ENCODE peak calls at places on chromosomes 5 and 9, in eight cellular contexts. E is lower leg skin, X is tibial nerve, Y is AG10803, N is HFF-Myc, C is progenitor cell of endocrine pancreas, V is heart left ventricle, D is choroid plexus epithelial cell. Q is an unnamed sample.

GRCh38 chr9:134433101-134433500 is 106.8 kb downstream of the RXRA start:
- DNase-seq in V (no peak), Y (peak; percentile 51), X (no peak), E (no peak), D (peak; percentile 21), C (no peak), N (no peak), Q (peak; percentile 46)

GRCh38 chr9:97773091-97773490 is 76.0 kb upstream of the XPA start:
- DNase-seq in Y (no peak), V (no peak), X (no peak), E (no peak), N (no peak), D (no peak), C (no peak), Q (no peak)

GRCh38 chr5:65262094-65262493 is 219.6 kb downstream of the ADAMTS6 start:
- DNase-seq in D (peak; percentile 15), N (no peak), C (no peak), X (no peak), Y (no peak), V (peak; percentile 29), E (no peak), Q (no peak)

GRCh38 chr5:126732716-126733115 is 44.2 kb upstream of the LMNB1 start:
- DNase-seq in N (no peak), E (no peak), Y (no peak), V (no peak), X (no peak), D (no peak), C (no peak), Q (no peak)

GRCh38 chr5:14218897-14219573 is 75.9 kb downstream of the TRIO start:
- DNase-seq in D (peak; percentile 54), E (no peak), N (no peak), X (no peak), Y (no peak), V (no peak), C (no peak), Q (peak; percentile 28)

GRCh38 chr9:137311171-137311970 is 9.3 kb upstream of the NRARP start:
- DNase-seq in E (peak; percentile 89), V (no peak), C (peak; percentile 21), X (no peak), Y (no peak), D (no peak), N (no peak), Q (no peak)

GRCh38 chr9:18274693-18275092 is 199.3 kb upstream of the ADAMTSL1 start:
- DNase-seq in E (no peak), Y (no peak), C (no peak), N (no peak), V (no peak), X (no peak), D (peak; percentile 65), Q (peak; percentile 19)

GRCh38 chr9:18490591-18491370 is 16.8 kb downstream of the ADAMTSL1 start:
- DNase-seq in E (peak; percentile 89), N (peak; percentile 97), D (peak; percentile 98), V (peak; percentile 34), X (no peak), C (no peak), Y (peak; percentile 100), Q (peak; percentile 99)

GRCh38 chr9:76987594-76988200 is 31.8 kb upstream of the FOXB2 start:
- DNase-seq in E (no peak), X (no peak), N (peak; percentile 12), D (peak; percentile 61), V (no peak), Y (peak; percentile 61), C (no peak), Q (peak; percentile 76)

GRCh38 chr5:128083811-128084227 is 253 bp downstream of the SLC12A2 start:
- DNase-seq in Y (no peak), C (peak; percentile 64), N (no peak), X (no peak), V (no peak), E (no peak), D (peak; percentile 71), Q (peak; percentile 56)

DNA sequence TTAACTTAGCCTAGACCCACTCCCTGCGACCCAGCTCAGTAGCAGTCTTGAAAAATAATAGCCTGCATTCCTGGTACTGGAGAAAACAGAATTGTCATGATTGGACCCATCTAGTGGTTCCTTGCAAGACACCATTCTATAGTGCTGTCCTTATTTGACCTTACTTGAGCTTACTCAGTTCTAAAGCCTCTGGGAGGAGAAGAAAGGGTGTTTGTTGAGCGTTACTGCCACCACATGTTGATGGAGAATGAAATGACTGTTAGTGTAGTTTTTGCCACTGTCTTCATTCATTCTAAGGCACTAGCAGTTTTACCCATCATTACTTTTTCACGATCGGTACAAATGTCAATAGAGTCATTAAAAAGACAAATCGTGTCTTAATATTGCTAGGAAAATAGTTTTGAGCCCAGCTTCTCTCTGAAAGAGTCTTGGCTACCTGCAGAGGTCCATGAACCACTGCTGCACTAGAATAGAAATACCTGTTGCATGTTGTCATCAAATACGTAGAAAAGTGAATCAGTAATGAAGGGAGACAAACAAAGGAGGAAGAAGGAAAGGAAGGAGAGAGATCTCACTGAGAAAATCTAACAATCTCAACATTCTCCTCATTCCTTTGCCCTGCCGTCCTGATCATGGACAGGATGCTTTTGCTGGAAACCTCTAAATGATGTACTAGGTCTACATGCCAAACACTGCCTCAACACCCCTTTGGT is 96.0 kb downstream of the LIX1 start:
- DNase-seq in V (no peak), X (no peak), N (no peak), D (peak; percentile 45), C (no peak), E (no peak), Y (peak; percentile 30), Q (peak; percentile 50)
- TF ChIP-seq CTCF in V (no peak), X (no peak), N (no peak), D (peak; percentile 17), C (no peak), E (no peak), Y (no peak), Q (peak; percentile 2)

DNA sequence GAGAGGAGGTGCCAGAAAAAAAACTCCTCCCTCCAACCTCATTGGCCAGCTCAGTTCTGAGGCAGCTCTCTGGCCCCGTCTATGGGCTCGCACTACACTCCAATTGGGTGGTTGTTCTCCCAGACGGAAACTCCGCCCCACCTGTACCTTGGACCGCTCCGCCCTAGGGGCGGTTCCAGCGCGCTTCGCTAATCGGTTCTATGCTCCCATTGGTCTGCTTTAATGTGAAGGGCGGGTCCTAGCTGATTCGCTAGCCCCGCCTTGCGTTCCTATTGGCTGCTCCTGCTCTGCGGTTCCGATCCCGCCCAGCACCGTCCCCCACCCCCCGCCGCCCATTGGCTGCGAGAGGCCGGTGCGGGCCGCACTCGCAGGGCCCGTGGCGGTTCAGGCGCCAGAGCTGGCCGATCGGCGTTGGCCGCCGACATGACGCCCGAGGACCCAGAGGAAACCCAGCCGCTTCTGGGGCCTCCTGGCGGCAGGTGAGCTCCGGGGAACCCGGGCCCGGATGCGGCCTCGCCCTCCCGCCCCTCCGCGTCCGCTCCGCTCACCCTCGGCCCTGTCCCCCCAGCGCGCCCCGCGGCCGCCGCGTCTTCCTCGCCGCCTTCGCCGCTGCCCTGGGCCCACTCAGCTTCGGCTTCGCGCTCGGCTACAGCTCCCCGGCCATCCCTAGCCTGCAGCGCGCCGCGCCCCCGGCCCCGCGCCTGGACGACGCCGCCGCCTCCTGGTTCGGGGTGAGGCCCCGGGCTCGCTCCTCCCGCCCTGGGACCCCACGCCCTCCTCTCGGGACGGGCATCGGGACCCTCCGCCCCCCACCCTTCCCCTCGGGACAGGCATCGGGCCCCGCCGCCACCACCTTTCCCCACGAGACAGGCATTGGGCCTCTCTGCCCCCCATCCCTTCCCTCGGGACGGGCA is at the start of gene SLC2A8:
- DNase-seq in E (peak; percentile 99), X (peak; percentile 97), C (peak; percentile 98), N (peak; percentile 95), V (peak; percentile 99), Y (peak; percentile 97), D (peak; percentile 100), Q (peak; percentile 98)
- TF ChIP-seq CTCF in E (no peak), X (no peak), C (peak; percentile 43), N (no peak), V (peak; percentile 37), Y (no peak), D (peak; percentile 6), Q (no peak)

DNA sequence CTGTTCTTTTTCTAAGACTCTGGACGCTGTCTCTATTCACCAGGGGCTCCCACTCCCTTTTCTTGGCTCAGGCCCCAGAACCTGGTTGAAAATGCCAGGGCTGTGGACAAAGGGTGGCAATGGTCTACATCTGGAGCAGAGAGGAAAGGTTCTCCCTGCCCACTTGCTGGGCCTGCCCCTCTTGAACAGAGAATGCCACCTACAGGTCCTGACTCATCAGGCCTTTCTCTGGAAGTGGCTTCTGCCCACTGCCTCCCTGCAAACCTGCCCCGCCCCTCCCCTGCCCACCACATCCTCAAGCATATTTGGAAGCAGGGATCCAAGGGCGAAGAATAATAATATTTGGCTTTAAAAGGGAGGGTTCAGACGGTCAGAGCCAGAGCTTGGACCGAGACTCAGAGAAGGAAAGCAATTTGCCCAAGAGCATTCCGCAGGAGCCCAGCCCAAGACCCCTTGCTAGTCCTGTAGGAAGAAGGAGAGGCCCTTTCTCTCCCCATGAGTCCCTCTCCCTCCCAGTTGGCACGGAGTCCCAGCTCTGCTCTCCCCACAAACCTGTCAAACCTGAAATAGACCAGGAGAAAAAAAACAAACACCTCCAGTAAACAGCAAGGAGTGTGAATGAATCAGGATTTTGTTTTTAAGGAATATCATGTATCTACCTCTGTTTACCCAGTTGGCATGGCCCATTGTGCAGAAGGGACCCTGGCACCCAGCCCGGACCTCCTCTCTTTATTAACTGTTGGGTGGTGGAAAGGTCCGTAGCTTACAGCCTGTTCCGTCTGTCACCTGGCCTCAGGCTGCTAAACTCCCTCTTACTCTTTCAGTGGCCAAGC is 37.8 kb upstream of the STXBP1 start:
- DNase-seq in C (no peak), Y (peak; percentile 67), N (no peak), X (no peak), E (no peak), D (no peak), V (no peak), Q (peak; percentile 81)
- TF ChIP-seq CTCF in C (no peak), Y (peak; percentile 12), N (no peak), X (no peak), E (no peak), D (no peak), V (no peak), Q (no peak)

DNA sequence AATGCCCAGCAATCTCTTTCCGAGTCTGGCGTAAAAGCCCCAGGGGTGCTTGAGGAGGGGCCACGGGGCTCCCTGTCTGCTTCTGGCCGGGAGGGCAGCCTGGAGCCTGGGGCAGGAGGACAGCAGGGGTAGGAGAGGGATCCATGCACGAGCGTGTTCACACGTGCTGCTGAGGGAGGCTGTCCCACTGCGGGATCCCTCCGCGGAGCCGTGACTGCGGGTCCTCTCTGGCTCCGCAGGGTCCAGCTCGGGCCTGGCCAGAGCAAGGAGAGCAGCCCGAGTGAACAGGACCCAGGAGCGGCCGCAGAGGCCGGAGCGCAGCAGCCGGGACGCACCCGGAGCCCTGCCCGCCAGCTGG is 78.4 kb downstream of the ZNF354C start:
- DNase-seq in Y (no peak), E (no peak), N (no peak), X (no peak), D (no peak), V (no peak), C (no peak), Q (no peak)
- TF ChIP-seq CTCF in Y (no peak), E (no peak), N (no peak), X (no peak), D (no peak), V (no peak), C (no peak), Q (no peak)

Q was measured in foreskin fibroblast.